ENCODE peak calls at places on chromosomes 2 and 18, in ten cellular contexts. Y is endodermal cell; U is heart right ventricle; Q is endothelial cell; T is fibroblast of mammary gland; N is GM10248; L is progenitor cell of endocrine pancreas; R is tibial nerve; E is CD8-positive, alpha-beta T cell; W is foreskin fibroblast. O is an unnamed sample.
A peak's percentile ranks its signal among the peaks of the same experiment; 100 is the strongest.

GRCh38 chr2:102063948-102064678 is 72.4 kb downstream of the IL1R2 start:
- DNase-seq in Y (peak; percentile 66), U (peak; percentile 83), Q (no peak), T (peak; percentile 100), N (no peak), L (no peak), R (peak; percentile 85), E (no peak), W (peak; percentile 99), O (no peak)

GRCh38 chr2:66171530-66171929 is 263.4 kb upstream of the MEIS1 start:
- DNase-seq in Y (no peak), U (no peak), Q (no peak), T (no peak), N (no peak), L (no peak), R (peak; percentile 7), E (no peak), W (no peak), O (no peak)

GRCh38 chr2:101793277-101793969 is 95.9 kb downstream of the MAP4K4 start:
- DNase-seq in Y (peak; percentile 88), U (peak; percentile 48), Q (no peak), T (peak; percentile 53), N (no peak), L (no peak), R (no peak), E (no peak), W (peak; percentile 53), O (no peak)

GRCh38 chr18:76687271-76688006 is 134.9 kb upstream of the ZNF236 start:
- DNase-seq in Y (no peak), U (no peak), Q (no peak), T (peak; percentile 62), N (peak; percentile 60), L (no peak), R (no peak), E (no peak), W (no peak), O (peak; percentile 44)

GRCh38 chr2:71675296-71675695 is 221.9 kb downstream of the DYSF start:
- DNase-seq in Y (peak; percentile 40), U (peak; percentile 1), Q (no peak), T (no peak), N (no peak), L (no peak), R (no peak), E (no peak), W (no peak), O (no peak)

GRCh38 chr2:200843993-200844948 is 20.2 kb downstream of the CLK1 start:
- DNase-seq in Y (no peak), U (no peak), Q (no peak), T (no peak), N (no peak), L (no peak), R (no peak), E (no peak), W (no peak), O (no peak)

GRCh38 chr2:109164739-109165221 is 35.8 kb downstream of the SH3RF3 start:
- DNase-seq in Y (no peak), U (peak; percentile 61), Q (no peak), T (peak; percentile 94), N (no peak), L (no peak), R (peak; percentile 62), E (no peak), W (peak; percentile 88), O (no peak)

GRCh38 chr2:200590090-200590489 is 4.3 kb downstream of the AOX1 start:
- DNase-seq in Y (no peak), U (no peak), Q (no peak), T (peak; percentile 84), N (no peak), L (no peak), R (peak; percentile 77), E (no peak), W (peak; percentile 84), O (no peak)

GRCh38 chr2:23524261-23524706 is 139.3 kb downstream of the KLHL29 start:
- DNase-seq in Y (no peak), U (no peak), Q (no peak), T (peak; percentile 68), N (no peak), L (no peak), R (no peak), E (no peak), W (peak; percentile 84), O (no peak)

GRCh38 chr2:112661656-112662305 is 16.0 kb downstream of the SLC20A1 start:
- DNase-seq in Y (no peak), U (no peak), Q (no peak), T (no peak), N (no peak), L (no peak), R (no peak), E (no peak), W (no peak), O (no peak)

GRCh38 chr2:767440-767839 is 90.2 kb upstream of the TMEM18 start:
- DNase-seq in Y (no peak), U (no peak), Q (no peak), T (no peak), N (no peak), L (no peak), R (no peak), E (peak; percentile 28), W (no peak), O (no peak)

GRCh38 chr18:24395049-24395780 is 2.4 kb downstream of the OSBPL1A start:
- DNase-seq in Y (no peak), U (no peak), Q (no peak), T (peak; percentile 45), N (no peak), L (no peak), R (no peak), E (no peak), W (peak; percentile 63), O (no peak)

GRCh38 chr18:24398515-24398914 is 891 bp upstream of the OSBPL1A start:
- DNase-seq in Y (peak; percentile 77), U (no peak), Q (peak; percentile 9), T (peak; percentile 25), N (no peak), L (no peak), R (no peak), E (no peak), W (peak; percentile 81), O (no peak)

GRCh38 chr18:24396082-24396623 is 1.5 kb downstream of the OSBPL1A start:
- DNase-seq in Y (no peak), U (no peak), Q (no peak), T (peak; percentile 38), N (no peak), L (no peak), R (no peak), E (no peak), W (peak; percentile 47), O (no peak)

GRCh38 chr18:24397131-24397693 is 412 bp downstream of the OSBPL1A start:
- DNase-seq in Y (no peak), U (peak; percentile 40), Q (peak; percentile 48), T (peak; percentile 81), N (no peak), L (no peak), R (peak; percentile 91), E (peak; percentile 24), W (peak; percentile 83), O (no peak)

GRCh38 chr18:24397694-24398365 is at the start of gene OSBPL1A:
- DNase-seq in Y (peak; percentile 99), U (peak; percentile 94), Q (peak; percentile 97), T (peak; percentile 83), N (peak; percentile 30), L (peak; percentile 87), R (peak; percentile 84), E (peak; percentile 79), W (peak; percentile 99), O (peak; percentile 54)
- TF ChIP-seq CTCF in Y (no peak), U (peak; percentile 30), Q (no peak), T (no peak), N (no peak), L (peak; percentile 11), R (no peak), E (no peak), W (no peak), O (no peak)

DNA sequence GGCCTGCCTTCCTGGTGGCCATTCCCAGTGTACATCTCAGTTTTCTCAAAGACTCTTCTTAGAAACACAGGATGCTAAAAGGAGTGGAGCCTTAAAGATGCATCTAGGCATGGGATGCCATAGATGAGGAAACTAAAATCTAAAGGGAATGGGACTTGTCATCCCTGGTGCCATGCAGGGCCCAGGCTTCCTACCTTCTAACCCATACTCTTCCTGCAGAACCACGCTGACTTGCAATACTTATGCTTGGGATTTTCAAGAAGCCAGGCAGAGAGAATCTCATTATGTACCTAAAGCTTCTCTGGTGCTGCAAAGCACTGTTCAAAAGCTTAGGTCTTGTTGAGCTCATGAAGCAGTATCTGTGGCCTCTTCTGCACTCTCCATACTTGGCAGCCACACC is 329.1 kb downstream of the CYRIA start:
- DNase-seq in Y (no peak), U (no peak), Q (no peak), T (no peak), N (no peak), L (no peak), R (no peak), E (no peak), W (no peak), O (no peak)
- TF ChIP-seq CTCF in Y (no peak), U (no peak), Q (no peak), T (no peak), N (no peak), L (no peak), R (no peak), E (no peak), W (no peak), O (no peak)

GRCh38 chr2:175309799-175310198 is 128.3 kb upstream of the ATP5MC3 start:
- DNase-seq in Y (peak; percentile 80), U (peak; percentile 6), Q (peak; percentile 53), T (peak; percentile 18), N (peak; percentile 29), L (peak; percentile 19), R (no peak), E (no peak), W (peak; percentile 49), O (peak; percentile 26)
- TF ChIP-seq CTCF in Y (peak; percentile 74), U (peak; percentile 56), Q (no peak), T (peak; percentile 47), N (peak; percentile 49), L (peak; percentile 68), R (peak; percentile 22), E (no peak), W (peak; percentile 45), O (peak; percentile 16)

DNA sequence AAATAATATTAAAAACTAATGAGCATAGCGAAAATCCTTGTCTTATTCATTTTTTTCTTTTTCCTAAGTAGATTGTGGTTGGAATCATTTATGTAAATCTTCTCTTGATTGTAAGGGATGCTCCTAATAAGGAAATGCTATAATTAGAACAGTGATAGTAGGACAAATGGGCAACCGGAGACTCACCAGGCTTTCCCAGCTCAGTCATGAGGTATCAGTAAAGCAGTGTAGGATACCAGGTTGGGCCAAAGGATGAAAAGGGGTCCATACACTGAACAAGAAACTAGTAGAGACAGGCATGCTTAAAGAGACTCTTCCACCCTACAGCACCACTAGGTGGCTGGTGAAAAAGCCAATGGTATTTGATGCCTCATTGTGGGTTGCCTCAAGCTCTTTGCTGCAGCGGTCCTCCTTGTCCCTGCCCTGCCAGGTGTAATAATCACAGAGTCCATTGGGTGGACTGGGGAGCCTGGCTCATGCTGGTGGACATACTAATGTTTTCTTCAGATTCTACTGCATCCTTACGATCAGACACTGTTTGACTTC is 71.4 kb upstream of the FAM98A start:
- DNase-seq in Y (peak; percentile 65), U (no peak), Q (no peak), T (no peak), N (no peak), L (no peak), R (no peak), E (no peak), W (no peak), O (no peak)
- TF ChIP-seq CTCF in Y (peak; percentile 68), U (no peak), Q (peak; percentile 25), T (peak; percentile 10), N (no peak), L (no peak), R (no peak), E (no peak), W (no peak), O (no peak)

O was measured in GM20000.